ENCODE peak calls at places on chromosomes 2 and 18, in nine cellular contexts. R is iPS DF 6.9; W is astrocyte of the spinal cord; I is frontal cortex; M is effector memory CD8-positive, alpha-beta T cell; E is GM04503; T is stimulated activated CD4-positive, alpha-beta T cell treated with anti-CD3 and anti-CD28 coated beads, Interleukin-12 subunit alpha, Interleukin-12 subunit beta, amount 100 ng/mL, for 48 hours; U is NCI-H510A; Z is NCI-H446. K is an unnamed sample.

GRCh38 chr2:9205963-9206948 is at the start of gene ASAP2:
- DNase-seq in M (peak; percentile 16), E (no peak), R (no peak), Z (peak; percentile 79), W (peak; percentile 59), T (peak; percentile 23), U (peak; percentile 46), I (peak; percentile 90), K (peak; percentile 35)

GRCh38 chr2:238864207-238865014 is 16.5 kb downstream of the TWIST2 start:
- DNase-seq in W (peak; percentile 98), R (no peak), M (no peak), U (no peak), T (peak; percentile 28), E (peak; percentile 98), I (peak; percentile 71), Z (peak; percentile 60), K (no peak)

GRCh38 chr18:62744076-62744705 is 28.9 kb downstream of the PHLPP1 start:
- DNase-seq in R (no peak), U (no peak), M (no peak), I (no peak), W (peak; percentile 47), Z (no peak), E (no peak), T (no peak), K (no peak)

GRCh38 chr18:74142251-74142650 is 5.4 kb downstream of the FBXO15 start:
- DNase-seq in I (no peak), R (no peak), M (no peak), T (no peak), U (no peak), Z (no peak), W (no peak), E (no peak), K (no peak)

GRCh38 chr2:7881038-7881437 is 800.8 kb upstream of the ID2 start:
- DNase-seq in R (no peak), Z (no peak), I (no peak), W (peak; percentile 29), U (no peak), T (no peak), E (no peak), M (no peak), K (no peak)

GRCh38 chr2:240983361-240983995 is 14.9 kb upstream of the SNED1 start:
- DNase-seq in W (no peak), U (peak; percentile 62), Z (no peak), T (peak; percentile 16), E (no peak), I (no peak), M (no peak), R (no peak), K (peak; percentile 26)

GRCh38 chr2:120867290-120868231 is 131.9 kb downstream of the GLI2 start:
- DNase-seq in I (peak; percentile 80), Z (no peak), M (no peak), U (peak; percentile 63), T (no peak), W (peak; percentile 86), R (no peak), E (peak; percentile 42), K (no peak)

GRCh38 chr18:78730564-78731422 is 248.8 kb upstream of the SALL3 start:
- DNase-seq in I (no peak), E (no peak), T (no peak), W (no peak), M (peak; percentile 12), U (no peak), R (no peak), Z (no peak), K (no peak)

GRCh38 chr2:241613018-241613780 is 23.8 kb downstream of the THAP4 start:
- DNase-seq in R (no peak), W (peak; percentile 37), E (peak; percentile 9), M (no peak), I (no peak), T (no peak), Z (no peak), U (no peak), K (no peak)

GRCh38 chr18:2978626-2979025 is 34.3 kb downstream of the LPIN2 start:
- DNase-seq in I (no peak), T (no peak), Z (no peak), R (no peak), E (peak; percentile 57), U (no peak), M (no peak), W (peak; percentile 94), K (no peak)

GRCh38 chr18:78819926-78820834 is 159.4 kb upstream of the SALL3 start:
- DNase-seq in M (no peak), T (no peak), E (no peak), W (no peak), Z (no peak), I (no peak), R (no peak), U (no peak), K (no peak)

GRCh38 chr2:145918951-145919350 is 1399.0 kb upstream of the ZEB2 start:
- DNase-seq in E (no peak), Z (no peak), W (no peak), T (no peak), U (no peak), R (no peak), I (no peak), M (no peak), K (no peak)

GRCh38 chr2:111897924-111898702 is at the start of gene MERTK:
- DNase-seq in R (peak; percentile 55), W (peak; percentile 75), E (no peak), Z (peak; percentile 72), I (peak; percentile 95), U (peak; percentile 86), M (peak; percentile 26), T (peak; percentile 71), K (peak; percentile 72)

GRCh38 chr2:217790681-217791392 is 212.0 kb downstream of the TNS1 start:
- DNase-seq in U (no peak), Z (no peak), I (no peak), W (peak; percentile 61), T (no peak), M (no peak), R (no peak), E (peak; percentile 21), K (no peak)

K was measured in NCI-H1694.